ENCODE peak calls at places on chromosomes 12 and 14, in four cellular contexts. H is colonic mucosa, A is left cardiac atrium, N is heart left ventricle. G is an unnamed sample.

GRCh38 chr12:3170423-3171194 is 93.4 kb downstream of the TSPAN9 start:
- DNase-seq in N (no peak), H (no peak), A (no peak), G (no peak)

GRCh38 chr12:2431810-2432209 is 363.0 kb upstream of the FKBP4 start:
- DNase-seq in A (no peak), H (no peak), N (no peak), G (no peak)

GRCh38 chr14:61472801-61473376 is 151.5 kb downstream of the PRKCH start:
- DNase-seq in A (no peak), N (no peak), H (no peak), G (no peak)

GRCh38 chr12:90569685-90570084 is 385.3 kb downstream of the CCER1 start:
- DNase-seq in H (no peak), N (no peak), A (no peak), G (no peak)

GRCh38 chr14:38910092-38910491 is 192.9 kb downstream of the SEC23A start:
- DNase-seq in N (no peak), H (no peak), A (no peak), G (no peak)

GRCh38 chr12:53560386-53560785 is 53.1 kb upstream of the NPFF start:
- DNase-seq in A (no peak), H (no peak), N (no peak), G (no peak)

GRCh38 chr12:22100952-22101748 is 55.1 kb downstream of the CMAS start:
- DNase-seq in N (no peak), A (peak), H (peak), G (no peak)

GRCh38 chr12:58419182-58419760 is 477.9 kb downstream of the ATP23 start:
- DNase-seq in H (no peak), A (no peak), N (no peak), G (no peak)

GRCh38 chr12:129081755-129082250 is 228.5 kb downstream of the GLT1D1 start:
- DNase-seq in A (no peak), N (no peak), H (no peak), G (peak)

GRCh38 chr12:67070604-67071003 is 198.6 kb upstream of the CAND1 start:
- DNase-seq in A (no peak), H (no peak), N (no peak), G (no peak)

GRCh38 chr12:47973870-47974269 is 10.5 kb downstream of the TMEM106C start:
- DNase-seq in H (no peak), A (no peak), N (no peak), G (no peak)

GRCh38 chr14:72608391-72609204 is 285.3 kb downstream of the DPF3 start:
- DNase-seq in A (no peak), H (peak), N (no peak), G (no peak)

GRCh38 chr14:94646481-94646880 is 34.3 kb downstream of the SERPINA3 start:
- DNase-seq in A (no peak), N (no peak), H (no peak), G (no peak)

GRCh38 chr12:100716658-100716948 is 78.0 kb upstream of the ANO4 start:
- DNase-seq in N (no peak), H (no peak), A (no peak), G (no peak)